ENCODE peak calls at places on chromosomes 4 and X, in four cellular contexts. V is HepG2, Y is A549, E is K562. U is an unnamed sample.

GRCh38 chr4:103012085-103012484 is 7.4 kb downstream of the SLC9B1 start:
- DNase-seq in V (no peak), Y (no peak), E (no peak), U (no peak)

GRCh38 chrX:44241551-44241950 is 101.9 kb downstream of the EFHC2 start:
- DNase-seq in V (no peak), Y (no peak), E (no peak), U (no peak)

GRCh38 chr4:11281720-11282119 is 147.0 kb downstream of the HS3ST1 start:
- DNase-seq in V (no peak), Y (no peak), E (no peak), U (no peak)

GRCh38 chrX:1754077-1754476 is 139.2 kb downstream of the ASMT start:
- DNase-seq in V (no peak), Y (no peak), E (no peak), U (no peak)

GRCh38 chr4:41155194-41155830 is 59.0 kb downstream of the APBB2 start:
- DNase-seq in V (no peak), Y (no peak), E (no peak), U (no peak)

GRCh38 chrX:13279279-13280009 is 40.4 kb downstream of the ATXN3L start:
- DNase-seq in V (no peak), Y (no peak), E (no peak), U (no peak)

GRCh38 chrX:140664939-140665338 is 44.6 kb upstream of the LINC00632 start:
- DNase-seq in V (peak), Y (peak), E (peak), U (peak)

GRCh38 chr4:144906181-144906895 is 191.7 kb downstream of the ANAPC10 start:
- DNase-seq in V (no peak), Y (no peak), E (no peak), U (no peak)

GRCh38 chr4:211033-211511 is 86.8 kb downstream of the ZNF718 start:
- DNase-seq in V (no peak), Y (no peak), E (no peak), U (no peak)

GRCh38 chr4:72084587-72085011 is 52.8 kb downstream of the NPFFR2 start:
- DNase-seq in V (no peak), Y (no peak), E (no peak), U (no peak)

GRCh38 chr4:34196375-34196774 is 2047.9 kb downstream of the ARAP2 start:
- DNase-seq in V (no peak), Y (no peak), E (no peak), U (no peak)

GRCh38 chrX:45479835-45480422 is 279.3 kb upstream of the DIPK2B start:
- DNase-seq in V (peak), Y (peak), E (no peak), U (no peak)

GRCh38 chr4:153643406-153644016 is 40.6 kb upstream of the TLR2 start:
- DNase-seq in V (peak), Y (peak), E (peak), U (peak)

GRCh38 chrX:70033348-70033747 is 16.4 kb downstream of the AWAT2 start:
- DNase-seq in V (peak), Y (peak), E (peak), U (peak)

GRCh38 chr4:25535701-25536473 is 119.8 kb upstream of the SLC34A2 start:
- DNase-seq in V (no peak), Y (no peak), E (no peak), U (no peak)

GRCh38 chr4:98664959-98665358 is 6.5 kb upstream of the TSPAN5 start:
- DNase-seq in V (no peak), Y (no peak), E (no peak), U (no peak)
- TF ChIP-seq BHLHE40 in V (no peak), Y (no peak), E (no peak), U (no peak)

DNA sequence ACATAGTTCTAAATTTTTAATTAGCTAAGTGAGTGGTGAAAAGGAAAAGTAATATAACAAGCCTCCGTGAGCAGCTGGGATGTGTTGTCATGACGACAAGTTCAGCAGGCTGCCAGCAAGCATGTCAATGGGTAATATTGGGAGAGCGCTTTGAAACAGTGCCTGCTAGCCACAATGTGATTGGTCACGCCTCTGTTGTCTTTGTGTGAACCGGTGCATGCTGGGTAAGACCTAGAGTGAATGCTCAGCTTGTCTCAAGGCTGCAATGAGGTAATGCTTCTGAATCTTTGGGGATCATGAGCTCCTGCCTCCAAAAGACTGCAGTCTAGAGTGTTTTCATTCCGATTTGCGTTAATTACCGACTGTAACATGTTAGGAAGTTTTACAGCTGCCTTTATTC is 54.9 kb downstream of the STOX2 start:
- DNase-seq in V (no peak), Y (peak), E (peak), U (peak)
- TF ChIP-seq BHLHE40 in V (no peak), Y (no peak), E (no peak), U (no peak)

GRCh38 chr4:39609454-39609911 is 29.2 kb downstream of the SMIM14 start:
- DNase-seq in V (peak), Y (no peak), E (no peak), U (no peak)
- TF ChIP-seq BHLHE40 in V (no peak), Y (no peak), E (no peak), U (no peak)

GRCh38 chrX:15334561-15334960 is 762 bp downstream of the PIGA start:
- DNase-seq in V (no peak), Y (no peak), E (no peak), U (no peak)
- TF ChIP-seq BHLHE40 in V (no peak), Y (no peak), E (no peak), U (no peak)

GRCh38 chrX:65697915-65698796 is 30.7 kb downstream of the MSN start:
- DNase-seq in V (no peak), Y (no peak), E (peak), U (no peak)
- TF ChIP-seq BHLHE40 in V (no peak), Y (no peak), E (no peak), U (no peak)

U was measured in HEK293T.